ENCODE peak calls at places on chromosomes 5 and 9, in ten cellular contexts. B is mucosa of gallbladder; J is activated CD4-positive, alpha-beta T cell treated with anti-CD3 and anti-CD28 coated beads, Interleukin-2, amount 50 U/mL, for 1 hour; P is left colon; N is T-helper 2 cell; Q is activated naive CD8-positive, alpha-beta T cell treated with anti-CD3 and anti-CD28 coated beads for 36 hours; Y is iris pigment epithelial cell; K is HAP-1; I is fibroblast of pulmonary artery; M is activated CD8-positive, alpha-beta memory T cell treated with anti-CD3 and anti-CD28 coated beads for 24 hours. U is an unnamed sample.

GRCh38 chr9:112086627-112087026 is 88.5 kb downstream of the SUSD1 start:
- DNase-seq in I (peak), Q (no peak), K (peak), Y (peak), N (no peak), B (no peak), J (no peak), M (no peak), P (no peak), U (no peak)

GRCh38 chr5:56852228-56853000 is 37.1 kb downstream of the MAP3K1 start:
- DNase-seq in Y (peak), P (no peak), B (no peak), K (no peak), J (no peak), I (peak), Q (no peak), N (peak), M (no peak), U (no peak)

GRCh38 chr9:104810421-104811339 is 46.8 kb downstream of the NIPSNAP3B start:
- DNase-seq in B (peak), P (peak), Q (no peak), M (no peak), J (no peak), I (peak), Y (peak), K (no peak), N (no peak), U (no peak)

GRCh38 chr9:127700594-127701255 is 6.1 kb upstream of the CFAP157 start:
- DNase-seq in Y (no peak), M (no peak), P (no peak), I (no peak), B (no peak), Q (no peak), K (no peak), N (no peak), J (no peak), U (no peak)

GRCh38 chr9:35658144-35658893 is at the start of gene CCDC107:
- DNase-seq in B (peak), I (peak), M (peak), Q (peak), N (peak), K (peak), J (peak), Y (peak), P (peak), U (peak)

GRCh38 chr5:45411971-45412612 is 284.1 kb downstream of the HCN1 start:
- DNase-seq in P (no peak), Y (peak), I (peak), N (no peak), K (no peak), M (no peak), J (no peak), Q (no peak), B (no peak), U (no peak)

GRCh38 chr5:52842111-52842510 is 54.4 kb downstream of the ITGA1 start:
- DNase-seq in P (no peak), K (no peak), Q (no peak), I (no peak), Y (peak), M (no peak), N (no peak), B (no peak), J (no peak), U (no peak)

GRCh38 chr9:122095010-122095767 is 2.1 kb upstream of the TTLL11 start:
- DNase-seq in B (peak), K (peak), Q (peak), I (peak), N (peak), Y (peak), M (peak), J (peak), P (no peak), U (peak)

GRCh38 chr5:470961-471749 is 28.2 kb downstream of the EXOC3 start:
- DNase-seq in I (no peak), K (no peak), B (no peak), J (no peak), Q (no peak), Y (no peak), M (no peak), P (peak), N (no peak), U (no peak)

GRCh38 chr5:100731768-100732167 is 171.3 kb downstream of the ST8SIA4 start:
- DNase-seq in B (no peak), J (no peak), K (no peak), Q (no peak), P (no peak), M (no peak), Y (no peak), N (peak), I (no peak), U (no peak)

GRCh38 chr9:91131433-91131839 is 230.3 kb downstream of the AUH start:
- DNase-seq in M (peak), K (no peak), Y (peak), I (peak), P (peak), Q (peak), B (peak), N (peak), J (peak), U (no peak)

GRCh38 chr5:135445306-135445940 is 1.7 kb downstream of the DCANP1 start:
- DNase-seq in Y (no peak), I (no peak), Q (no peak), M (peak), N (no peak), P (peak), J (no peak), K (no peak), B (no peak), U (no peak)

GRCh38 chr5:78741014-78741413 is 92.4 kb upstream of the LHFPL2 start:
- DNase-seq in B (no peak), I (no peak), N (no peak), P (no peak), J (no peak), Q (no peak), M (no peak), Y (no peak), K (no peak), U (no peak)

GRCh38 chr9:130857864-130858730 is 23.0 kb downstream of the ABL1 start:
- DNase-seq in K (no peak), P (peak), M (no peak), B (peak), J (no peak), I (peak), N (no peak), Y (peak), Q (no peak), U (no peak)

GRCh38 chr9:26292943-26293342 is 599.7 kb downstream of the CAAP1 start:
- DNase-seq in B (no peak), J (no peak), M (no peak), P (no peak), I (peak), N (no peak), Q (no peak), K (no peak), Y (peak), U (no peak)

GRCh38 chr9:5900622-5901021 is 9.9 kb downstream of the MLANA start:
- DNase-seq in I (no peak), Q (no peak), M (no peak), Y (no peak), J (no peak), K (no peak), N (no peak), B (no peak), P (no peak), U (no peak)

GRCh38 chr5:140351609-140352334 is 5.4 kb upstream of the HBEGF start:
- DNase-seq in I (peak), J (peak), K (peak), Q (peak), B (peak), P (no peak), M (no peak), Y (peak), N (peak), U (peak)

GRCh38 chr5:128144491-128144890 is 60.9 kb downstream of the SLC12A2 start:
- DNase-seq in I (peak), B (no peak), M (no peak), J (no peak), K (no peak), Y (peak), P (no peak), Q (no peak), N (no peak), U (no peak)

GRCh38 chr5:56670916-56671315 is 144.4 kb upstream of the MAP3K1 start:
- DNase-seq in J (no peak), B (no peak), M (no peak), K (no peak), P (no peak), Y (no peak), I (no peak), N (no peak), Q (no peak), U (no peak)

GRCh38 chr5:39691993-39692392 is 267.2 kb upstream of the DAB2 start:
- DNase-seq in Q (no peak), P (no peak), B (no peak), N (no peak), K (peak), Y (peak), J (no peak), M (no peak), I (no peak), U (no peak)